ENCODE peak calls at places on chromosome 14, in seven cellular contexts. One of them, this sample, is unnamed.

GRCh38 chr14:56002876-56003625 is 115.2 kb upstream of the PELI2 start:
- DNase-seq in OCI-LY7: no peak
- DNase-seq in HCT116: no peak
- DNase-seq in neuronal stem cell: no peak
- DNase-seq in H1: no peak
- DNase-seq in endothelial cell of umbilical vein: no peak
- DNase-seq in hepatocyte: no peak
- DNase-seq in this sample: no peak

GRCh38 chr14:61395115-61395725 is 73.8 kb downstream of the PRKCH start:
- DNase-seq in HCT116: no peak
- DNase-seq in OCI-LY7: no peak
- DNase-seq in H1: no peak
- DNase-seq in neuronal stem cell: no peak
- DNase-seq in endothelial cell of umbilical vein: no peak
- DNase-seq in hepatocyte: no peak
- DNase-seq in this sample: no peak

GRCh38 chr14:100108042-100108825 is 43.0 kb downstream of the EVL start:
- DNase-seq in neuronal stem cell: peak
- DNase-seq in H1: peak
- DNase-seq in OCI-LY7: peak
- DNase-seq in HCT116: peak
- DNase-seq in hepatocyte: peak
- DNase-seq in endothelial cell of umbilical vein: peak
- DNase-seq in this sample: no peak

GRCh38 chr14:37150414-37150813 is 22.0 kb downstream of the SLC25A21 start:
- DNase-seq in hepatocyte: peak
- DNase-seq in neuronal stem cell: no peak
- DNase-seq in HCT116: no peak
- DNase-seq in endothelial cell of umbilical vein: peak
- DNase-seq in H1: no peak
- DNase-seq in OCI-LY7: peak
- DNase-seq in this sample: no peak

GRCh38 chr14:38900887-38901286 is 202.1 kb downstream of the SEC23A start:
- DNase-seq in HCT116: no peak
- DNase-seq in neuronal stem cell: no peak
- DNase-seq in hepatocyte: no peak
- DNase-seq in endothelial cell of umbilical vein: no peak
- DNase-seq in H1: no peak
- DNase-seq in OCI-LY7: no peak
- DNase-seq in this sample: no peak

GRCh38 chr14:24861083-24861630 is 188.8 kb downstream of the STXBP6 start:
- DNase-seq in endothelial cell of umbilical vein: no peak
- DNase-seq in HCT116: no peak
- DNase-seq in OCI-LY7: no peak
- DNase-seq in H1: no peak
- DNase-seq in hepatocyte: peak
- DNase-seq in neuronal stem cell: no peak
- DNase-seq in this sample: peak

GRCh38 chr14:98704441-98704840 is 567.6 kb downstream of the BCL11B start:
- DNase-seq in H1: no peak
- DNase-seq in hepatocyte: no peak
- DNase-seq in endothelial cell of umbilical vein: no peak
- DNase-seq in HCT116: no peak
- DNase-seq in neuronal stem cell: no peak
- DNase-seq in OCI-LY7: peak
- DNase-seq in this sample: no peak

GRCh38 chr14:61479746-61480502 is 158.5 kb downstream of the PRKCH start:
- DNase-seq in hepatocyte: no peak
- DNase-seq in HCT116: no peak
- DNase-seq in endothelial cell of umbilical vein: peak
- DNase-seq in OCI-LY7: no peak
- DNase-seq in neuronal stem cell: no peak
- DNase-seq in H1: no peak
- DNase-seq in this sample: peak

GRCh38 chr14:56854325-56854724 is 44.0 kb upstream of the OTX2 start:
- DNase-seq in hepatocyte: no peak
- DNase-seq in neuronal stem cell: no peak
- DNase-seq in endothelial cell of umbilical vein: no peak
- DNase-seq in HCT116: no peak
- DNase-seq in H1: no peak
- DNase-seq in OCI-LY7: no peak
- DNase-seq in this sample: no peak

GRCh38 chr14:100486025-100486828 is 101.0 kb downstream of the BEGAIN start:
- DNase-seq in hepatocyte: peak
- DNase-seq in OCI-LY7: peak
- DNase-seq in endothelial cell of umbilical vein: peak
- DNase-seq in HCT116: no peak
- DNase-seq in neuronal stem cell: peak
- DNase-seq in H1: peak
- DNase-seq in this sample: peak

GRCh38 chr14:95979339-95980042 is 59.7 kb upstream of the C14orf132 start:
- DNase-seq in neuronal stem cell: no peak
- DNase-seq in hepatocyte: no peak
- DNase-seq in endothelial cell of umbilical vein: no peak
- DNase-seq in OCI-LY7: peak
- DNase-seq in HCT116: no peak
- DNase-seq in H1: peak
- DNase-seq in this sample: no peak

GRCh38 chr14:95488376-95489162 is 27.9 kb downstream of the SYNE3 start:
- DNase-seq in H1: no peak
- DNase-seq in OCI-LY7: no peak
- DNase-seq in hepatocyte: no peak
- DNase-seq in endothelial cell of umbilical vein: no peak
- DNase-seq in HCT116: no peak
- DNase-seq in neuronal stem cell: no peak
- DNase-seq in this sample: no peak

GRCh38 chr14:58280954-58281787 is 17.2 kb upstream of the ARID4A start:
- DNase-seq in H1: no peak
- DNase-seq in neuronal stem cell: no peak
- DNase-seq in hepatocyte: peak
- DNase-seq in HCT116: no peak
- DNase-seq in OCI-LY7: no peak
- DNase-seq in endothelial cell of umbilical vein: peak
- DNase-seq in this sample: peak

GRCh38 chr14:58789106-58789505 is 151.3 kb downstream of the DACT1 start:
- DNase-seq in hepatocyte: no peak
- DNase-seq in H1: no peak
- DNase-seq in HCT116: no peak
- DNase-seq in endothelial cell of umbilical vein: no peak
- DNase-seq in neuronal stem cell: no peak
- DNase-seq in OCI-LY7: no peak
- DNase-seq in this sample: no peak

GRCh38 chr14:22386924-22387775 is 201.9 kb downstream of the DAD1 start:
- DNase-seq in OCI-LY7: peak
- DNase-seq in neuronal stem cell: peak
- DNase-seq in HCT116: peak
- DNase-seq in endothelial cell of umbilical vein: peak
- DNase-seq in H1: peak
- DNase-seq in hepatocyte: peak
- DNase-seq in this sample: no peak

GRCh38 chr14:35234007-35234406 is 58.2 kb upstream of the PSMA6 start:
- DNase-seq in neuronal stem cell: no peak
- DNase-seq in hepatocyte: no peak
- DNase-seq in H1: no peak
- DNase-seq in endothelial cell of umbilical vein: no peak
- DNase-seq in OCI-LY7: no peak
- DNase-seq in HCT116: no peak
- DNase-seq in this sample: no peak

GRCh38 chr14:91167380-91167770 is 53.5 kb downstream of the DGLUCY start:
- DNase-seq in hepatocyte: no peak
- DNase-seq in neuronal stem cell: no peak
- DNase-seq in HCT116: no peak
- DNase-seq in H1: no peak
- DNase-seq in OCI-LY7: no peak
- DNase-seq in endothelial cell of umbilical vein: no peak
- DNase-seq in this sample: no peak

GRCh38 chr14:61260939-61261776 is 20.0 kb downstream of the TMEM30B start:
- DNase-seq in endothelial cell of umbilical vein: no peak
- DNase-seq in OCI-LY7: no peak
- DNase-seq in H1: no peak
- DNase-seq in HCT116: peak
- DNase-seq in hepatocyte: peak
- DNase-seq in neuronal stem cell: no peak
- DNase-seq in this sample: peak

DNA sequence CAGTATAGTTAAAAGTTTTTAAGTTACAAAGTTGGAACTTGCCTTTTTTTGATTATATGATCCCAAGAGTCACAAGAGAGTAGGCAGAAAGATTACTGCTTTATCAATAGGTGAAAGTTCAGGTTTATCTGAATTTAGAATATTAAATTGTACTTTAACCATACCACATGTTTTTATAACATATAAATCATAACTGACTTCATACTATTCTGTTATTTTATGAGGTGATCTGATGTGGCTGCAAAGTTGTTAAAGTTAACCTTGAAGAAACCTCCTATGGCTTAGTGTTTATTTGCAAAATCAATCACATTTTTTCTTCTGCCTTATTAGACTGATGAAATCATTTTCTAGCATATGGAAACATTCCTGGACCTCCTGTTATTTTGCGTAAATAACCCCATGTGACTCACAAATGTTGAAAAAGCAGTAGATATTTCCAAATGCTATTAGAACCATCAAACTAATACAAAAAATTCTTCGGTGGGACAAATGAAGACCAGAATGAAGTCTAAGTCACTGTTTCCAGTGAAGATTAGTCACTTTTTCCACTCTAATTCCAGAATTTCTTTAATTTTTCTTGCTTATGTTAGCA is 132.0 kb downstream of the RAD51B start:
- DNase-seq in endothelial cell of umbilical vein: no peak
- DNase-seq in hepatocyte: no peak
- DNase-seq in HCT116: no peak
- DNase-seq in H1: no peak
- DNase-seq in OCI-LY7: no peak
- DNase-seq in neuronal stem cell: no peak
- DNase-seq in this sample: no peak
- H2AFZ ChIP-seq in endothelial cell of umbilical vein: no peak
- H2AFZ ChIP-seq in hepatocyte: no peak
- H2AFZ ChIP-seq in HCT116: no peak
- H2AFZ ChIP-seq in H1: no peak
- H2AFZ ChIP-seq in OCI-LY7: no peak
- H2AFZ ChIP-seq in neuronal stem cell: no peak
- H2AFZ ChIP-seq in this sample: no peak

DNA sequence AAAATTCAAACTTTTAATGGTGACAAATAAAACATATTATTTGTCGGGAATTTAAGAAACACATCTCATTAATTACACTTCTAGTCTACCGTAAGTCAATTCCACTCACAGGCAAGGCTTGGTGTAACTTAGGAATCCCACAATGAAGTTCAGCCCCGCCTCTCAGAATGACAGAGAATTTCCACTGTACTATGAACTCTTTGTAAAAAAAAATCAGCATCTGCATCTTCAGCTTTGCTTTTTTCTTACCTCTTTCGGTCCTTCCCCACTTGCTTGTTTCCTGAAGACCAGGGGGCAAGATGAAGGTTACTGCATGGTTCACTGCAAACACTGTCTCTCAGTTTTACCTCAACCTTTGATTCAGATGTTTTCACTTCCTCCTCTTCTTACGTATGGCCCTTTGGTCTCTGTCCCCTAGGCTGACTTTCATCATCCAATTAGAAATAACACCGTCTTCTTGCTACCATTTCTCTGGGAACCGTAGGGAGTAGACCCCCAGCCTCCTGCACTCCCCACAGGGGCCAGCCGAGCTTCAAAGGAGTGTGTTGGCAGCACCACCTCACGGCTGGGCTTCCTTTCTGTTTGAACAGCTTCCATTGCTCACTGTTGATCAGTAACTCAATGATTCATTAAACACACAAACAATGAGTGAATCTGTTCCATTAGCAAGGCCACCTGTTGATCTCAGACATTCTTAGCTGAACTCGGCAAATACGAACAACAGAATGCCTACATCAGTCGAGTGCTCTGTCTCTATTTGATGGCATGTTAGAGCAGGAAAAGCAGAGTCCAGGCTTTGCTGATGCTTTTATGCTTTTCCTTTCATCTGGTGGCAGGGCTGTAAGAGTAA is 343.0 kb downstream of the BMP4 start:
- DNase-seq in H1: no peak
- DNase-seq in hepatocyte: peak
- DNase-seq in neuronal stem cell: peak
- DNase-seq in endothelial cell of umbilical vein: peak
- DNase-seq in HCT116: peak
- DNase-seq in OCI-LY7: peak
- DNase-seq in this sample: peak
- H3K4me3 ChIP-seq in H1: no peak
- H3K4me3 ChIP-seq in hepatocyte: no peak
- H3K4me3 ChIP-seq in neuronal stem cell: no peak
- H3K4me3 ChIP-seq in endothelial cell of umbilical vein: no peak
- H3K4me3 ChIP-seq in HCT116: peak
- H3K4me3 ChIP-seq in OCI-LY7: peak
- H3K4me3 ChIP-seq in this sample: peak

GRCh38 chr14:32472081-32472480 is 143.0 kb downstream of the AKAP6 start:
- DNase-seq in H1: no peak
- DNase-seq in HCT116: no peak
- DNase-seq in OCI-LY7: no peak
- DNase-seq in endothelial cell of umbilical vein: no peak
- DNase-seq in neuronal stem cell: no peak
- DNase-seq in hepatocyte: no peak
- DNase-seq in this sample: no peak
- H2AFZ ChIP-seq in H1: peak
- H2AFZ ChIP-seq in HCT116: no peak
- H2AFZ ChIP-seq in OCI-LY7: no peak
- H2AFZ ChIP-seq in endothelial cell of umbilical vein: no peak
- H2AFZ ChIP-seq in neuronal stem cell: peak
- H2AFZ ChIP-seq in hepatocyte: no peak
- H2AFZ ChIP-seq in this sample: no peak

GRCh38 chr14:20680843-20681347 is 3.5 kb upstream of the RNASE4 start:
- DNase-seq in HCT116: no peak
- DNase-seq in H1: no peak
- DNase-seq in endothelial cell of umbilical vein: no peak
- DNase-seq in neuronal stem cell: no peak
- DNase-seq in hepatocyte: no peak
- DNase-seq in OCI-LY7: no peak
- DNase-seq in this sample: no peak

GRCh38 chr14:20681348-20682126 is 2.8 kb upstream of the RNASE4 start:
- DNase-seq in neuronal stem cell: peak
- DNase-seq in HCT116: peak
- DNase-seq in OCI-LY7: peak
- DNase-seq in hepatocyte: peak
- DNase-seq in endothelial cell of umbilical vein: peak
- DNase-seq in H1: peak
- DNase-seq in this sample: peak

GRCh38 chr14:20680363-20680762 is 4.0 kb upstream of the RNASE4 start:
- DNase-seq in H1: no peak
- DNase-seq in OCI-LY7: no peak
- DNase-seq in HCT116: no peak
- DNase-seq in endothelial cell of umbilical vein: no peak
- DNase-seq in hepatocyte: no peak
- DNase-seq in neuronal stem cell: no peak
- DNase-seq in this sample: no peak

GRCh38 chr14:20682127-20682434 is 2.3 kb upstream of the RNASE4 start:
- DNase-seq in OCI-LY7: no peak
- DNase-seq in HCT116: no peak
- DNase-seq in hepatocyte: no peak
- DNase-seq in H1: no peak
- DNase-seq in neuronal stem cell: no peak
- DNase-seq in endothelial cell of umbilical vein: no peak
- DNase-seq in this sample: no peak

DNA sequence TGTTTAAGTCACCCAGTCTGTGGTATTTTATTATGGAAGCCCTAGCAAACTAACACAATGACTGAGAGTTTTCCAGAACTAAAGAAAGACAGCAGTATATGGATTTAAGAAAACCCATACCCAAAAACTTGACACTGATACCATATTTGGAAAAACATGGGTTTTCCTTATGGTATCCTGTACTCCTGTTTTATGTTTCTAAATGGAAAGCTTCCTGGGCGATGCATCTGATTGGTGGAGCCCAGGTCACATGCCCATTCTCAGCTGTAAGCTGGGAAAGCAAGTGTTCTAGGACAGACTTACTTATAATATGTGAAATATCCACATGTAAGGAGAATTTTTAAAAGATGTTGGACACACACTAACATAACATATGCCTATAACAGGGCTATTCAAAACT is 4.5 kb upstream of the RNASE4 start:
- DNase-seq in hepatocyte: peak
- DNase-seq in OCI-LY7: no peak
- DNase-seq in neuronal stem cell: no peak
- DNase-seq in H1: peak
- DNase-seq in endothelial cell of umbilical vein: peak
- DNase-seq in HCT116: no peak
- DNase-seq in this sample: peak
- H3K4me3 ChIP-seq in hepatocyte: no peak
- H3K4me3 ChIP-seq in OCI-LY7: peak
- H3K4me3 ChIP-seq in neuronal stem cell: no peak
- H3K4me3 ChIP-seq in H1: no peak
- H3K4me3 ChIP-seq in endothelial cell of umbilical vein: no peak
- H3K4me3 ChIP-seq in HCT116: no peak
- H3K4me3 ChIP-seq in this sample: peak